ENCODE peak calls at places on chromosomes 2 and 18, in seven cellular contexts. H, T, Y, S, B, M and G are unnamed samples.

GRCh38 chr2:159807183-159808037 is 9.4 kb upstream of the CD302 start:
- DNase-seq in B (peak; percentile 61), Y (peak; percentile 61), S (no peak), T (no peak), M (peak; percentile 31), H (no peak), G (peak; percentile 51)

GRCh38 chr2:18918280-18918679 is 328.9 kb upstream of the NT5C1B start:
- DNase-seq in M (no peak), S (no peak), H (no peak), T (no peak), Y (no peak), B (no peak), G (no peak)

GRCh38 chr2:172425336-172425735 is 2.0 kb upstream of the ITGA6 start:
- DNase-seq in B (no peak), H (no peak), S (no peak), Y (no peak), T (no peak), M (no peak), G (no peak)

GRCh38 chr2:157190151-157190550 is 67.4 kb upstream of the GALNT5 start:
- DNase-seq in Y (peak; percentile 90), M (no peak), H (no peak), S (no peak), T (no peak), B (no peak), G (peak; percentile 96)

GRCh38 chr2:127025357-127026062 is 81.4 kb downstream of the BIN1 start:
- DNase-seq in M (peak; percentile 70), S (peak; percentile 58), Y (peak; percentile 89), T (peak; percentile 76), B (peak; percentile 90), H (no peak), G (peak; percentile 95)

GRCh38 chr2:85591563-85591962 is 4.0 kb upstream of the RNF181 start:
- DNase-seq in B (no peak), T (peak; percentile 26), Y (no peak), H (no peak), S (peak; percentile 38), M (no peak), G (no peak)

GRCh38 chr2:136378712-136379595 is 261.0 kb upstream of the CXCR4 start:
- DNase-seq in S (peak; percentile 27), Y (peak; percentile 36), H (no peak), B (peak; percentile 83), T (peak; percentile 46), M (no peak), G (peak; percentile 50)

GRCh38 chr18:13473751-13474150 is 252.6 kb downstream of the FAM210A start:
- DNase-seq in H (no peak), M (no peak), Y (no peak), S (no peak), B (peak; percentile 25), T (no peak), G (no peak)

GRCh38 chr18:59629894-59630293 is 67.3 kb downstream of the CCBE1 start:
- DNase-seq in B (peak; percentile 69), Y (no peak), M (peak; percentile 67), S (peak; percentile 37), H (peak; percentile 81), T (no peak), G (no peak)

GRCh38 chr2:75870654-75871137 is 160.0 kb upstream of the GCFC2 start:
- DNase-seq in M (no peak), S (no peak), Y (no peak), B (no peak), H (no peak), T (no peak), G (no peak)

GRCh38 chr2:37205689-37206341 is 9.5 kb downstream of the CEBPZOS start:
- DNase-seq in H (no peak), M (no peak), T (no peak), Y (no peak), S (no peak), B (no peak), G (no peak)

GRCh38 chr2:238986491-238987351 is 138.8 kb downstream of the TWIST2 start:
- DNase-seq in H (no peak), S (no peak), T (no peak), B (no peak), Y (no peak), M (no peak), G (no peak)

GRCh38 chr18:74760436-74760835 is 162.8 kb downstream of the ZNF407 start:
- DNase-seq in B (no peak), H (no peak), Y (no peak), T (no peak), M (no peak), S (no peak), G (no peak)

GRCh38 chr18:48792611-48793368 is 158.0 kb downstream of the SMAD7 start:
- DNase-seq in B (peak; percentile 45), H (no peak), M (no peak), T (no peak), S (no peak), Y (no peak), G (no peak)

GRCh38 chr2:178279142-178279541 is 84.8 kb downstream of the OSBPL6 start:
- DNase-seq in B (no peak), H (no peak), Y (peak; percentile 93), T (no peak), S (no peak), M (no peak), G (peak; percentile 90)

GRCh38 chr18:35122586-35123224 is 81.5 kb downstream of the MAPRE2 start:
- DNase-seq in B (peak; percentile 84), S (no peak), H (no peak), Y (no peak), T (no peak), M (no peak), G (peak; percentile 37)

GRCh38 chr2:147030966-147031760 is 813.7 kb upstream of the ACVR2A start:
- DNase-seq in Y (peak; percentile 54), S (no peak), B (no peak), T (no peak), M (no peak), H (no peak), G (peak; percentile 66)

GRCh38 chr18:76405761-76406356 is 89.2 kb downstream of the ZNF516 start:
- DNase-seq in Y (peak; percentile 30), S (peak; percentile 57), B (peak; percentile 87), M (peak; percentile 65), T (peak; percentile 49), H (peak; percentile 66), G (peak; percentile 57)

GRCh38 chr2:172889287-172889686 is 153.6 kb downstream of the RAPGEF4 start:
- DNase-seq in Y (no peak), M (no peak), B (no peak), H (no peak), S (no peak), T (no peak), G (no peak)

GRCh38 chr2:174074831-174075230 is 109.7 kb upstream of the SP3 start:
- DNase-seq in S (no peak), T (no peak), Y (no peak), H (no peak), B (no peak), M (no peak), G (no peak)
- TF ChIP-seq CTCF in S (no peak), T (no peak), Y (no peak), H (no peak), B (no peak), M (no peak), G (peak; percentile 2)

GRCh38 chr2:232838406-232838874 is 31.6 kb upstream of the SNORC start:
- DNase-seq in H (no peak), S (no peak), M (no peak), B (no peak), Y (peak; percentile 29), T (peak; percentile 66), G (peak; percentile 6)
- H3K4me3 ChIP-seq in H (no peak overlapping the region), S (no peak overlapping the region), M (no peak overlapping the region), B (no peak overlapping the region), Y (no peak overlapping the region), T (no peak overlapping the region), G (no peak overlapping the region)

GRCh38 chr2:55013936-55014335 is 36.3 kb downstream of the RTN4 start:
- DNase-seq in S (no peak), B (no peak), T (no peak), Y (no peak), H (no peak), M (no peak), G (no peak)
- TF ChIP-seq CTCF in S (peak; percentile 29), B (no peak), T (no peak), Y (no peak), H (no peak), M (no peak), G (no peak)

DNA sequence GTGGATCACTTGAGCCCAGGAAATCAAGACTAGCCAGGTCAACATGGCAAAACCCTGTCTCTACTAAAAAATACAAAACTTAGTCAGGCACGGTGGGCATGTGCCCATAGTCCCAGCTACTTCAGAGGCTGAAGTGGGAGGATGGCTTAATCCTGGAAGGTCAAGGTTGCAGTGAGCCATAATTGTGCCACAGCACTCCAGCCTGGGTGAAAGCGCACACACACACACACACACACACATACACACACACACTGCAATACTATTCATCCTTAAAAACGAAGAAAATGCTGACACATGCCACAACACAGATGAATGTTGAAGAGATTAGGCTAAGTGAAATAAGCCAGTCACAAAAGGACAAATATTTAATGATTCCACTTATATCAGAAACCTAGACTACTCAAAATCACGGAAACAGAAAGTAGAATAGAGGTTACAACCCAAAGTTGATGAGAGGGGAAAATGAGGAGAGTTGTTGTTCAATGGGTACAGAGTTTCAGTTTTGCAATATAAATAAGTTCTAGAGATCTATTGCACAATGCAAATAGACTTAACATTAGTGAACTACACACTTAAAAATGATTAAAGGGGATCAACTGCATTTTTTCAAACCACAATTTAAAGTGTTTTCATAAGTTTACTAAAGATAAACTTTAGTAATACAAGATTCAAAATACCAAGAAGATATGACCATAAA is 114.5 kb downstream of the USP34 start:
- DNase-seq in T (no peak), B (peak; percentile 66), H (no peak), S (no peak), Y (peak; percentile 50), M (no peak), G (no peak)
- H3K4me3 ChIP-seq in T (no peak overlapping the region), B (no peak overlapping the region), H (no peak overlapping the region), S (no peak overlapping the region), Y (no peak overlapping the region), M (no peak overlapping the region), G (no peak overlapping the region)

GRCh38 chr18:28357785-28358401 is 181.0 kb upstream of the CDH2 start:
- DNase-seq in Y (no peak), S (no peak), M (no peak), B (no peak), H (no peak), T (no peak), G (no peak)
- TF ChIP-seq CTCF in Y (no peak), S (no peak), M (no peak), B (no peak), H (no peak), T (no peak), G (peak; percentile 45)